ENCODE peak calls at places on chromosomes 2 and 18, in five cellular contexts. One of them, this sample, is unnamed.

GRCh38 chr18:47863041-47863440 is 67.4 kb downstream of the SMAD2 start:
- DNase-seq in AG04450: no peak
- DNase-seq in bronchial epithelial cell: no peak
- DNase-seq in GM06990: no peak
- DNase-seq in ascending aorta: peak; percentile 66
- DNase-seq in this sample: no peak

GRCh38 chr2:7034313-7034712 is 117.1 kb downstream of the RNF144A start:
- DNase-seq in AG04450: no peak
- DNase-seq in bronchial epithelial cell: no peak
- DNase-seq in GM06990: no peak
- DNase-seq in ascending aorta: peak; percentile 60
- DNase-seq in this sample: no peak

GRCh38 chr2:183070942-183071844 is 7.4 kb upstream of the DUSP19 start:
- DNase-seq in AG04450: no peak
- DNase-seq in bronchial epithelial cell: peak; percentile 28
- DNase-seq in GM06990: no peak
- DNase-seq in ascending aorta: no peak
- DNase-seq in this sample: no peak

GRCh38 chr18:36676629-36677028 is 152.2 kb downstream of the TPGS2 start:
- DNase-seq in AG04450: no peak
- DNase-seq in bronchial epithelial cell: no peak
- DNase-seq in GM06990: no peak
- DNase-seq in ascending aorta: no peak
- DNase-seq in this sample: no peak

GRCh38 chr18:8808001-8808400 is 102.6 kb downstream of the MTCL1 start:
- DNase-seq in AG04450: no peak
- DNase-seq in bronchial epithelial cell: no peak
- DNase-seq in GM06990: no peak
- DNase-seq in ascending aorta: no peak
- DNase-seq in this sample: no peak

GRCh38 chr2:96527990-96528679 is 8.4 kb upstream of the ARID5A start:
- DNase-seq in AG04450: no peak
- DNase-seq in bronchial epithelial cell: no peak
- DNase-seq in GM06990: peak; percentile 53
- DNase-seq in ascending aorta: peak; percentile 97
- DNase-seq in this sample: no peak

GRCh38 chr18:48547456-48548403 is 8.9 kb downstream of the CTIF start:
- DNase-seq in AG04450: no peak
- DNase-seq in bronchial epithelial cell: peak; percentile 92
- DNase-seq in GM06990: no peak
- DNase-seq in ascending aorta: peak; percentile 74
- DNase-seq in this sample: no peak

GRCh38 chr18:48917579-48918101 is 33.1 kb downstream of the SMAD7 start:
- DNase-seq in AG04450: no peak
- DNase-seq in bronchial epithelial cell: no peak
- DNase-seq in GM06990: no peak
- DNase-seq in ascending aorta: peak; percentile 55
- DNase-seq in this sample: no peak

GRCh38 chr2:164613321-164613982 is 7.8 kb downstream of the GRB14 start:
- DNase-seq in AG04450: no peak
- DNase-seq in bronchial epithelial cell: no peak
- DNase-seq in GM06990: no peak
- DNase-seq in ascending aorta: no peak
- DNase-seq in this sample: no peak

GRCh38 chr2:180133736-180134135 is 126.6 kb upstream of the CWC22 start:
- DNase-seq in AG04450: no peak
- DNase-seq in bronchial epithelial cell: peak; percentile 65
- DNase-seq in GM06990: no peak
- DNase-seq in ascending aorta: no peak
- DNase-seq in this sample: no peak

GRCh38 chr2:36485521-36485920 is 112.4 kb downstream of the FEZ2 start:
- DNase-seq in AG04450: peak; percentile 73
- DNase-seq in bronchial epithelial cell: peak; percentile 15
- DNase-seq in GM06990: no peak
- DNase-seq in ascending aorta: peak; percentile 78
- DNase-seq in this sample: no peak

GRCh38 chr2:182280128-182280527 is 146.7 kb downstream of the PDE1A start:
- DNase-seq in AG04450: no peak
- DNase-seq in bronchial epithelial cell: no peak
- DNase-seq in GM06990: no peak
- DNase-seq in ascending aorta: no peak
- DNase-seq in this sample: no peak

GRCh38 chr2:216665240-216665639 is 30.1 kb downstream of the IGFBP5 start:
- DNase-seq in AG04450: no peak
- DNase-seq in bronchial epithelial cell: peak; percentile 87
- DNase-seq in GM06990: no peak
- DNase-seq in ascending aorta: no peak
- DNase-seq in this sample: no peak

GRCh38 chr2:197113221-197113831 is 186.8 kb upstream of the PGAP1 start:
- DNase-seq in AG04450: no peak
- DNase-seq in bronchial epithelial cell: peak; percentile 47
- DNase-seq in GM06990: no peak
- DNase-seq in ascending aorta: no peak
- DNase-seq in this sample: peak; percentile 35

GRCh38 chr2:3610415-3610814 is 15.5 kb downstream of the COLEC11 start:
- DNase-seq in AG04450: no peak
- DNase-seq in bronchial epithelial cell: no peak
- DNase-seq in GM06990: no peak
- DNase-seq in ascending aorta: peak; percentile 49
- DNase-seq in this sample: no peak

GRCh38 chr2:55419236-55419513 is 481 bp downstream of the CCDC88A start:
- DNase-seq in AG04450: no peak
- DNase-seq in bronchial epithelial cell: peak; percentile 23
- DNase-seq in GM06990: no peak
- DNase-seq in ascending aorta: peak; percentile 68
- DNase-seq in this sample: peak; percentile 26

GRCh38 chr2:163604941-163605555 is 130.8 kb downstream of the FIGN start:
- DNase-seq in AG04450: peak; percentile 33
- DNase-seq in bronchial epithelial cell: peak; percentile 64
- DNase-seq in GM06990: no peak
- DNase-seq in ascending aorta: no peak
- DNase-seq in this sample: no peak

GRCh38 chr2:173982182-173982714 is 17.1 kb upstream of the SP3 start:
- DNase-seq in AG04450: no peak
- DNase-seq in bronchial epithelial cell: peak; percentile 38
- DNase-seq in GM06990: no peak
- DNase-seq in ascending aorta: no peak
- DNase-seq in this sample: no peak

GRCh38 chr2:64804651-64805050 is 150.9 kb upstream of the SERTAD2 start:
- DNase-seq in AG04450: no peak
- DNase-seq in bronchial epithelial cell: no peak
- DNase-seq in GM06990: no peak
- DNase-seq in ascending aorta: no peak
- DNase-seq in this sample: no peak

GRCh38 chr2:16525265-16525887 is 140.3 kb downstream of the CYRIA start:
- DNase-seq in AG04450: no peak
- DNase-seq in bronchial epithelial cell: peak; percentile 27
- DNase-seq in GM06990: no peak
- DNase-seq in ascending aorta: no peak
- DNase-seq in this sample: peak; percentile 55

GRCh38 chr2:183224933-183225332 is 100.7 kb downstream of the NUP35 start:
- DNase-seq in AG04450: no peak
- DNase-seq in bronchial epithelial cell: no peak
- DNase-seq in GM06990: no peak
- DNase-seq in ascending aorta: no peak
- DNase-seq in this sample: no peak

GRCh38 chr2:120018549-120018948 is 5.7 kb downstream of the EPB41L5 start:
- DNase-seq in AG04450: no peak
- DNase-seq in bronchial epithelial cell: no peak
- DNase-seq in GM06990: no peak
- DNase-seq in ascending aorta: no peak
- DNase-seq in this sample: no peak

GRCh38 chr2:65033178-65033577 is 23.0 kb upstream of the CEP68 start:
- DNase-seq in AG04450: no peak
- DNase-seq in bronchial epithelial cell: no peak
- DNase-seq in GM06990: no peak
- DNase-seq in ascending aorta: no peak
- DNase-seq in this sample: peak; percentile 22

GRCh38 chr2:191351298-191351697 is 106.1 kb downstream of the MYO1B start:
- DNase-seq in AG04450: no peak
- DNase-seq in bronchial epithelial cell: no peak
- DNase-seq in GM06990: no peak
- DNase-seq in ascending aorta: no peak
- DNase-seq in this sample: no peak

GRCh38 chr2:47506436-47506835 is 103.5 kb downstream of the MSH2 start:
- DNase-seq in AG04450: no peak
- DNase-seq in bronchial epithelial cell: no peak
- DNase-seq in GM06990: no peak
- DNase-seq in ascending aorta: no peak
- DNase-seq in this sample: no peak

GRCh38 chr18:36912887-36913286 is 84.0 kb downstream of the KIAA1328 start:
- DNase-seq in AG04450: no peak
- DNase-seq in bronchial epithelial cell: no peak
- DNase-seq in GM06990: no peak
- DNase-seq in ascending aorta: no peak
- DNase-seq in this sample: no peak

GRCh38 chr2:180075763-180076362 is 68.8 kb upstream of the CWC22 start:
- DNase-seq in AG04450: no peak
- DNase-seq in bronchial epithelial cell: no peak
- DNase-seq in GM06990: no peak
- DNase-seq in ascending aorta: no peak
- DNase-seq in this sample: no peak

DNA sequence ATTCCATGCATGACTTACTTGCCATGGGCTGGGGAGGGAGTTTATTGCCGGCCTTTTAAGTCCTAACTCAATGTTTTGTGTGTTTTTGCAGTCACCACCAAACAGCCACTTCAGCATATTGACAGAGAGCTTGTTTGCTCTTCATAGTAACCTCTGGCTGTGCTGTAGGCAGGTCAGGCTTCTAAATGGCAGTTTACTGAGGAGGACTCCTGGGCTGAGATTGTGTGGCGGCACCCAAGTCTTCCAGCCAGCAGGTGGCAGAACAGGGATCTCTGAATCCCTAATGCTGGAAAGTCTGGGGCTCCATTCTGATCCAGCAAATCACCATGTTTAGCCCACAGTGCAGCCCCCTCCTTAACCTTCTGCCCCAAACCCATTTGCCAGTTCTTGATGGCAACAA is 121.2 kb downstream of the CAPN13 start:
- DNase-seq in AG04450: no peak
- DNase-seq in bronchial epithelial cell: no peak
- DNase-seq in GM06990: no peak
- DNase-seq in ascending aorta: no peak
- DNase-seq in this sample: no peak
- TF ChIP-seq CTCF in AG04450: peak; percentile 23
- TF ChIP-seq CTCF in bronchial epithelial cell: peak; percentile 18
- TF ChIP-seq CTCF in GM06990: peak; percentile 51
- TF ChIP-seq CTCF in ascending aorta: no peak
- TF ChIP-seq CTCF in this sample: peak; percentile 7

DNA sequence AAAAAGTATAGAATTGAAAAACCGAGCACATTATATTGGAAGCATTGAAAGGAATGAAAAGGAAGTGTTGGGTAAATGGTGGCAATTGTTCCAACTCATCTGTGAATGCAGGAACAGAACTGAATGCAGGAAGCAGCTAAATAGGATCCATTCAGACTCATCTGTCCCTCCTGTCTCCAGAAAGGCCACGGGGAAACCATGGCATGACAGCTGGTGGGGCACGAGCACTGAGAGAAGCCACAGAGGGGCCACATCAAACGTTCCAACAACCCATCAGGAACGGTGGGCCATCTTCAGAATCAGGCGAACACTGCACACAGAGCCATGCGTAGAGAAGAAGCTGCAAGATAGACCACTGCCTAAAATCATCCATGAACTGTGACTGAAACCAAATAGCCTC is 138.5 kb upstream of the SLC35G4 start:
- DNase-seq in AG04450: no peak
- DNase-seq in bronchial epithelial cell: no peak
- DNase-seq in GM06990: no peak
- DNase-seq in ascending aorta: no peak
- DNase-seq in this sample: no peak
- TF ChIP-seq CTCF in AG04450: no peak
- TF ChIP-seq CTCF in bronchial epithelial cell: no peak
- TF ChIP-seq CTCF in GM06990: no peak
- TF ChIP-seq CTCF in ascending aorta: no peak
- TF ChIP-seq CTCF in this sample: no peak

GRCh38 chr2:100294162-100294497 is 28.2 kb downstream of the LONRF2 start:
- DNase-seq in AG04450: no peak
- DNase-seq in bronchial epithelial cell: no peak
- DNase-seq in GM06990: no peak
- DNase-seq in ascending aorta: no peak
- DNase-seq in this sample: no peak

GRCh38 chr2:100293341-100294161 is 28.8 kb downstream of the LONRF2 start:
- DNase-seq in AG04450: no peak
- DNase-seq in bronchial epithelial cell: peak; percentile 28
- DNase-seq in GM06990: no peak
- DNase-seq in ascending aorta: no peak
- DNase-seq in this sample: no peak

GRCh38 chr2:100291152-100291970 is 30.9 kb downstream of the LONRF2 start:
- DNase-seq in AG04450: peak; percentile 92
- DNase-seq in bronchial epithelial cell: peak; percentile 90
- DNase-seq in GM06990: no peak
- DNase-seq in ascending aorta: no peak
- DNase-seq in this sample: no peak

GRCh38 chr2:100290718-100291151 is 31.6 kb downstream of the LONRF2 start:
- DNase-seq in AG04450: no peak
- DNase-seq in bronchial epithelial cell: no peak
- DNase-seq in GM06990: no peak
- DNase-seq in ascending aorta: no peak
- DNase-seq in this sample: no peak

DNA sequence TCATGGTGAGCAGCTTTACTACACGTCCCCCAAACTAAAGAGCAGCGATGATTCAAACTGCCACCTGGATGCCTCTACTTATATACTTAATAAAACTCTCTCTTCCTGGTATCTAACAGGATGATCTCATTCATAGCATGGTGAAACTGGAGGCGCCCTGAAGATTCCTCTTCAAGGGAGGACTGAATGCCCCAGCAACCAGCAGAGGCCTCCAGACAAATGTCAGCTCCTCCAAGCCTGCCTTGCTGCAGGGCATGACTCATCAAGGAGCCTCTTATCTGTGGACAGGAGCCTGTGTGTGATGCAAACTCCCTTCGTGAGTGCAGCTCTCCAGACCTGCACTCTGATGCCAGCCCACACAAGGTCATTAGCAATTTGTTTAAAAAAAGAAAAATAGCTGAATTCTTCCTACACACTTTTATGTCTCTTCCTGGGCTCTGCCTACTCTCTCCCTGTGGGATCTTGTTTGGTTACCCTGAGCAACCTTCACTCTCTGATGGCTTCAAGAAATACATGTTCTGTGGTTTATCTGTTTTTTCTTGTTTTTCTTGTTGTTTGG is 30.2 kb downstream of the LONRF2 start:
- DNase-seq in AG04450: peak; percentile 83
- DNase-seq in bronchial epithelial cell: peak; percentile 88
- DNase-seq in GM06990: no peak
- DNase-seq in ascending aorta: no peak
- DNase-seq in this sample: no peak
- TF ChIP-seq CTCF in AG04450: peak; percentile 21
- TF ChIP-seq CTCF in bronchial epithelial cell: peak; percentile 14
- TF ChIP-seq CTCF in GM06990: no peak
- TF ChIP-seq CTCF in ascending aorta: no peak
- TF ChIP-seq CTCF in this sample: no peak

DNA sequence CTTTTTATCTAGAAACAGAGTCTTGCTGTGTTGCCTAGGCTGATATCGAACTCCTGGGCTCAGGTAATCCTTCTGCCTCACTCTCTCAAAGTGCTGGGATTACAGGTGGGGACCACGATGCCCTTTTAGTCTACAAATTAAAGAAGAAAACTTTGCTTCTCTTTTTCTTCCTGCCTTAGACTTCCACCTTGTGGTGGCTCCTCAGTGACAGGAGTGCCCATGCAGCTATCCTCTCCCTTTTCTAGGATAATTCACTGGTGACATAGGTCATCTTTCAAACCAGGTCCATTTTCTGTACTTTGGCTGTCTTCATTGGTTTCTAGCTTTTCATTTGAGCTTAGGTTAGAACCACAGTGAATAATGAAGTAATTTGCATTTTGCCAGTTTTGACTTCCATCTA is 13.6 kb downstream of the DCAF17 start:
- DNase-seq in AG04450: no peak
- DNase-seq in bronchial epithelial cell: no peak
- DNase-seq in GM06990: no peak
- DNase-seq in ascending aorta: no peak
- DNase-seq in this sample: no peak
- TF ChIP-seq CTCF in AG04450: peak; percentile 3
- TF ChIP-seq CTCF in bronchial epithelial cell: peak; percentile 6
- TF ChIP-seq CTCF in GM06990: no peak
- TF ChIP-seq CTCF in ascending aorta: no peak
- TF ChIP-seq CTCF in this sample: no peak

This sample was measured in GM20000.